ENCODE peak calls at places on chromosomes 5 and 9, in nine cellular contexts. M is Peyer's patch, E is transverse colon, R is cardiac muscle cell, P is tibial artery, X is lung, I is suprapubic skin, F is ovary, A is stomach. S is an unnamed sample.

GRCh38 chr5:37496902-37497445 is 117.9 kb downstream of the WDR70 start:
- DNase-seq in F (no peak), A (no peak), I (no peak), E (no peak), P (no peak), R (no peak), X (no peak), M (no peak), S (no peak)

GRCh38 chr9:75712690-75713089 is 177.8 kb upstream of the PCSK5 start:
- DNase-seq in E (no peak), X (no peak), F (no peak), R (no peak), I (no peak), P (no peak), A (no peak), M (no peak), S (no peak)

GRCh38 chr9:91655664-91656063 is 232.0 kb upstream of the NFIL3 start:
- DNase-seq in P (no peak), A (no peak), X (no peak), E (no peak), M (no peak), R (peak), F (no peak), I (no peak), S (no peak)

GRCh38 chr9:34072410-34072809 is 23.7 kb upstream of the UBAP2 start:
- DNase-seq in I (no peak), A (peak), F (no peak), E (peak), X (peak), M (no peak), P (no peak), R (no peak), S (no peak)

GRCh38 chr5:121350493-121350892 is 501.2 kb upstream of the FTMT start:
- DNase-seq in F (no peak), M (no peak), A (no peak), E (no peak), P (no peak), R (no peak), X (no peak), I (no peak), S (no peak)

GRCh38 chr9:71719585-71719984 is 48.7 kb downstream of the CEMIP2 start:
- DNase-seq in M (no peak), P (no peak), R (peak), A (no peak), X (no peak), E (no peak), F (no peak), I (no peak), S (no peak)

GRCh38 chr5:92676120-92676838 is 904.7 kb downstream of the NR2F1-AS1 start:
- DNase-seq in I (no peak), E (no peak), M (no peak), R (no peak), P (no peak), X (no peak), F (no peak), A (no peak), S (no peak)

GRCh38 chr9:6893350-6894131 is 135.8 kb downstream of the KDM4C start:
- DNase-seq in R (no peak), X (no peak), M (no peak), P (no peak), F (no peak), A (no peak), I (no peak), E (no peak), S (no peak)

GRCh38 chr5:31149072-31149471 is 44.4 kb upstream of the CDH6 start:
- DNase-seq in M (no peak), P (no peak), F (no peak), E (no peak), I (no peak), A (no peak), X (no peak), R (peak), S (no peak)

GRCh38 chr5:130135506-130135905 is 231.2 kb downstream of the CHSY3 start:
- DNase-seq in M (no peak), E (no peak), A (no peak), X (no peak), I (no peak), R (peak), F (no peak), P (no peak), S (no peak)

GRCh38 chr5:23053846-23054245 is 200.7 kb upstream of the CDH12 start:
- DNase-seq in A (no peak), E (no peak), X (no peak), P (no peak), F (no peak), I (no peak), R (no peak), M (no peak), S (no peak)

GRCh38 chr5:32388429-32389111 is 56.0 kb downstream of the ZFR start:
- DNase-seq in I (no peak), M (no peak), F (no peak), X (no peak), E (no peak), R (peak), P (no peak), A (no peak), S (no peak)

GRCh38 chr5:59972043-59972442 is 78.5 kb upstream of the PDE4D start:
- DNase-seq in X (no peak), R (no peak), I (no peak), F (no peak), M (no peak), A (no peak), P (no peak), E (no peak), S (no peak)

GRCh38 chr5:39500656-39501295 is 76.0 kb upstream of the DAB2 start:
- DNase-seq in M (no peak), P (no peak), X (no peak), A (no peak), E (no peak), R (no peak), I (no peak), F (no peak), S (no peak)

DNA sequence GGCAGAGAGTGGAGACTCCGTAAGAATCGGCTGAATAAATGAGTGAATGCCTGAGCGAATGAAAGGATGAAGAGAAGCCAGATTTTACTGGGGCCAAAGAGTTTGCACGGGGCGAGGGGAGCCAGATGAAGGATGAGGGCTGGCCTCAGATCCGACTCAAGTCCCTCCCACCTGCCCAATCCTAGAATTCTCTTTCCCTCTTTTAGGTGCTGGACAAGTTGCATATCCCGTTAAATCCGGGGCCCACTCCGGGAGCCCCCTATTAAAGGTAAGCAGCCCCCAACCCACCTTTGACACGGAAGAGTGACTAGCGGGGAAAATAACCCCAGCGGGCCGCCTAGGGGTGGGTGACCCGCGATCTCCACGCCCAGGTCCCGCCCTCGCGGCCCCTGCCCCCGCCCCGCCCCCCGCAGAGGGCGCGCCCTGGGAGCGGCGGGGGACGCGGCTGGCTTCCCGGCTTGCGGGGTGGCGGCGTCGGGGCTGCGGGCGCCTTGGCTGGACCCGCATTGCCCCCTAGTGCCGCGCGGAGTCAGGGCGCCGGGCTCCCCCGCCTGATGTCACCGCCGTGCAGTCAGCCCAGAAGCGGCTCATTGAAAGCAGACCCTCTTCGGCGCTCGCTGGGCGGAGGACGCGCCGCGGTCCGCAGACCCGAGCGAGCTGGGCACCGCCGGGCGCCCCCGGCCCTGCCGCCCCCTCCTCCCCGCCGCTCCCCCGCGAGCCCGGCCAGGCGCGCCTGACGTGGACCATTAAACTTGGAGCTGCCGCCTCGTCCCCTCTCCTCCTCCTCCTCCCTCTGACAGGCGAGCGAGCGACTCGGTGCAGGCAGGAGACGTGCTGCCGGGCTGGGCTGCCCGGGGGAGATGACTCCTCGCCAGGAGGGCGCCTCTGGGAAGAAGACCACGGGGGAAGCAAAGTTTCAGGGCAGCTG is at the start of gene ADRA1B:
- DNase-seq in X (peak), M (peak), A (peak), E (peak), P (peak), I (no peak), R (peak), F (peak), S (peak)
- TF ChIP-seq CTCF in X (peak), M (no peak), A (no peak), E (peak), P (peak), I (peak), R (peak), F (peak), S (no peak)

DNA sequence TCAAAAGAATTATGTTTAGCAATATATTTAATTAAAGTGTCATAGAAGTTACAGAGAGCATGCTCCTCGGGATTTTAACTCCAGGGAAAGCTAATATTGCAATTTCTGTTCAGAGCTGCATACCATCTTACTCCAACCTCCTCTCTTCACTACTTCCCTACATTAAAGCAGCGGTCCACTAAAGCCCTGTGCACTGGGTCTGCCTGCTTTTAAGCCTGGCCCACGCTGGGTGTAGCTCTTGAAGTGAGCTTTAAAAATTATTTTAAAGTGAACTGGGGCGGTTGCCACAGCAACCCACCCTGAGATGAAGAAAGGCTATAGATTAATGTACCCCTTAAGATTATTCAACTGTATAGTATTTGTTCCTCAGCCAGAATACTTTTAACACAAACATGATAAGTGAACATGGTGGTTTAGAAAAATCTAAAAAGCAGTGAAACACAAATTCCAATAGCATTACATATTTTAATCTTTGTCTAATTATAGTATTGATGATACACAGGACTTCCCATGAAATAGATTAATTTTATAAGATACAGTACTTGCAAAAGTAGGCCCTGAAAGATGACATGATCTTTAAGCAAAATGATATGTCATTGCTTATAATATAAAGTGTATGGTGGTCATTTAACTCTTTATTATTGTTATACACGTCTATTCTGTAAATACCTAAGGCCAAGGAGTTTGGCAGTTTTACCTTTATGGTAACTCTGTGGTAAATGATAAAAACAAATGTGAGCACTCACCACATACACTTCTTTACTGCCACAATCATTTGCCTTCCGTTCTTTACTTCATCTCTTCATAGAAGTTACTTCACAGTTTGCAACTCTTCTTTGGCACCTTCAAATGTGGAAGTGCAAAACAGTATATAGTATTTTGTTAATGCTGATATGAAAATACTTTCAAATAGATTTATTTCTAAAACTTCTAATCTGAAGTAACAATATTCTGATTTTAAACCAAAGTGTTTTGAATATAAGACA is 4.1 kb upstream of the MEF2C start:
- DNase-seq in X (no peak), P (no peak), F (no peak), A (no peak), R (no peak), E (no peak), I (no peak), M (peak), S (no peak)
- H3K4me3 ChIP-seq in X (no peak), P (peak), F (no peak), A (no peak), R (no peak), E (no peak), I (no peak), M (no peak), S (peak)

DNA sequence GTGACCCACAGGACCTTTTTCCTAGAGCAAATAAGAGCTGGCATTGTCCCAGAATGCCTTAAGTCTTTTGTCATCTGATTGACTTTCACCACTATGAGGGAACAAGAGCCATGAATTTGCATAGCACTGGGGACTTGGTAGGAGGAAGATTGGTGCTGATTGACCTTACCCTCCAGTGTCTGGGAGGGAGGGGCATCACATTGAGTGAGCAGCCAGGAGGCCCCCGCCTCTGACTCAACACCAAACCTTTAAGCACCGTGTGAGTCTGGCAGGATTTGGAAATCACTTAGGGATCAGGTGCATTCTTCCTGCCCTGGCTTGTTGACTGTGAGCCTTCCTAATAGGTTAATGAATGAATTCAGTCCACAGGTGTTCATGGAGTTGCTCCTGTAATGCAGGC is 40.7 kb downstream of the WNK2 start:
- DNase-seq in E (no peak), P (no peak), M (no peak), X (no peak), F (no peak), A (no peak), I (no peak), R (no peak), S (no peak)
- H3K27ac ChIP-seq in E (peak), P (no peak), M (no peak), X (no peak), F (no peak), A (no peak), I (no peak), R (no peak), S (no peak)

GRCh38 chr5:28809811-28810750 is 1771.7 kb upstream of the CDH9 start:
- DNase-seq in E (no peak), A (no peak), P (no peak), X (no peak), R (no peak), M (no peak), I (no peak), F (no peak), S (peak)

GRCh38 chr5:28808967-28809810 is 1770.8 kb upstream of the CDH9 start:
- DNase-seq in I (no peak), P (no peak), X (no peak), A (no peak), M (no peak), R (no peak), E (no peak), F (no peak), S (no peak)

GRCh38 chr5:28807230-28807629 is 1768.8 kb upstream of the CDH9 start:
- DNase-seq in M (no peak), P (no peak), F (no peak), I (no peak), E (no peak), X (no peak), A (no peak), R (no peak), S (no peak)

GRCh38 chr5:28810751-28811136 is 1772.4 kb upstream of the CDH9 start:
- DNase-seq in X (no peak), A (no peak), E (no peak), P (no peak), I (no peak), M (no peak), F (no peak), R (no peak), S (no peak)
- TF ChIP-seq CTCF in X (no peak), A (no peak), E (no peak), P (no peak), I (no peak), M (no peak), F (no peak), R (no peak), S (no peak)

DNA sequence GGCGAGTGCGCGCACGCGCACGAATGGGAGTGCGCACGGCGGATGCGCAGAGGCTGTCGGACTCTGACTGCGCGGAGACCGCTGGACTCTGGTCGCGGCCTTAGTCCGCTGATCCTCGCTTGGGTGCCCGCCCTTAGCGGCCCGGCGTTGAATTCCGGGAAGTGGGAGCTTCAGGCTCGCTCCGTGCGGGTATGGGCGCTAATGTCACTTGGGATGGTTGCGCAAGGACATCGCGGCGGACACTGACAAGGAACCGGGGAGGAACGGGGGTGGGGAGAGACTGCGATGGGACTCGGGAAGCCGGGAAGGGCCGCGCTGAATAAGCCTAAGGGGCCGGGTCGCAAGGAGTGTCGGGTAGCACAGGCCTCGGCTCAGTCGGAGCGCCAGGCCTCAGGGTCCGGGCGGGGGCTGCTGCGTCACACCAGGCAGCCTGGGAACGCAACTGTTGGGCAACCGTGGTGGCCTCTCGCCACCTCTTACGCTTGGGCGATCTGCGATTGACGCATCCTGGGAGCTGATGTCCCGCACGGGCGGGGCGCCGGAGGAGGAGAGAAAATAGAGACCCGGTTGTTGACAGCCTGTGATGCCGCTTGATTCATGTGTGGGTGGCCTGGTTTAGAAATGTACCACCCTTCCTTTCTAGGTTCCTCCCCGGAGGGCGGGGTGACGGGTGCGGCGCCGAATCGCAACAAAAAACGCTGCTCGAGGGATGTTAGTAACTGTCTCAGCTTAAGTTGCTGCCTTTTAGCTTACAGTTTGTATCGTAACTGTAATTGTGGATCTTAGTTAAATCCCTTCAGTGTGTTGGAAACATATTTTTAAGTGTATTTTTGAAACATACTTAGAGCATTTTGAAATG is 545 bp upstream of the CHD1 start:
- DNase-seq in E (peak), I (peak), R (peak), F (peak), X (peak), M (peak), A (peak), P (peak), S (peak)
- H3K4me3 ChIP-seq in E (peak), I (peak), R (peak), F (peak), X (peak), M (peak), A (peak), P (peak), S (peak)

GRCh38 chr9:124950050-124950718 is 9.3 kb upstream of the GOLGA1 start:
- DNase-seq in R (no peak), M (no peak), X (no peak), I (no peak), P (no peak), A (no peak), E (no peak), F (no peak), S (no peak)
- H3K27ac ChIP-seq in R (no peak), M (no peak), X (no peak), I (no peak), P (no peak), A (no peak), E (no peak), F (no peak), S (no peak)

DNA sequence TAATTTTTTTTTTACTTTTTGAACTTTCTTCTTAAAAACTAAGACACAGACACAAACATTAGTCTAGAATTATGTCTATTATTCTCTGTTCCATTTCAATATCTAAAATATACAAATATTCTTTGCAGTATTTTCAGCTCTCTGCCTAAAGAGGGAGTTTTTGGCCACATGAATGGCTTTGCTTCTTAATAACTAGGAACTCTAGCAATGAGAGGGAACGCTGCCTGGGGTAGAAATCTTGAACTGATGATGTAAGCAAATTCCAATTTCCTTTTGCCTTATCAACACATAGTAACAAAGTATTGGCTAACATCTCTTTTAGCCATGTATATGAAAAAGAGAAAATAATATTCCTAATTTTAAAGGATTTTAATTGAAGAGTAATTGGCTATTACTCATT is 51.9 kb downstream of the SLC25A46 start:
- DNase-seq in X (no peak), P (no peak), M (no peak), R (peak), I (no peak), F (no peak), E (no peak), A (no peak), S (no peak)
- TF ChIP-seq CTCF in X (no peak), P (peak), M (no peak), R (peak), I (no peak), F (no peak), E (no peak), A (no peak), S (no peak)

GRCh38 chr9:14909631-14910177 is 524 bp downstream of the FREM1 start:
- DNase-seq in E (no peak), P (no peak), A (no peak), F (no peak), X (no peak), I (no peak), R (no peak), M (no peak), S (no peak)
- H3K4me3 ChIP-seq in E (peak), P (peak), A (peak), F (peak), X (no peak), I (peak), R (peak), M (no peak), S (no peak)